ENCODE peak calls at places on chromosomes 7 and 10, in seven cellular contexts. C is HCT116, A is testis, Z is upper lobe of right lung, E is PC-9, H is colonic mucosa, P is keratinocyte. L is an unnamed sample.

GRCh38 chr10:28797904-28798371 is 120.6 kb downstream of the BAMBI start:
- DNase-seq in E (no peak), C (no peak), H (no peak), P (no peak), Z (no peak), A (no peak), L (no peak)

GRCh38 chr7:86222806-86223205 is 420.9 kb upstream of the GRM3 start:
- DNase-seq in H (no peak), C (no peak), P (no peak), Z (no peak), E (no peak), A (no peak), L (no peak)

GRCh38 chr7:6273380-6273837 is 985 bp upstream of the CYTH3 start:
- DNase-seq in H (peak; percentile 91), E (peak; percentile 51), P (no peak), A (peak; percentile 46), Z (no peak), C (no peak), L (peak; percentile 53)

GRCh38 chr7:134632937-134633540 is 13.6 kb upstream of the BPGM start:
- DNase-seq in A (peak; percentile 30), Z (no peak), H (no peak), C (peak; percentile 51), P (no peak), E (no peak), L (peak; percentile 37)

GRCh38 chr7:36810476-36810875 is 86.2 kb upstream of the AOAH start:
- DNase-seq in P (no peak), E (no peak), Z (no peak), A (no peak), C (no peak), H (no peak), L (no peak)

GRCh38 chr10:80186364-80187012 is 18.8 kb downstream of the ANXA11 start:
- DNase-seq in A (peak; percentile 43), Z (no peak), P (no peak), C (no peak), E (no peak), H (no peak), L (peak; percentile 57)

GRCh38 chr7:31633894-31634494 is 53.0 kb upstream of the PPP1R17 start:
- DNase-seq in E (peak; percentile 53), Z (no peak), A (peak; percentile 70), C (peak; percentile 34), H (peak; percentile 70), P (peak; percentile 11), L (peak; percentile 73)

GRCh38 chr7:51318886-51319579 is 2.4 kb upstream of the COBL start:
- DNase-seq in Z (no peak), P (no peak), H (peak; percentile 60), E (no peak), A (no peak), C (no peak), L (no peak)

GRCh38 chr7:36265720-36266119 is 112.7 kb downstream of the EEPD1 start:
- DNase-seq in H (no peak), C (no peak), P (no peak), Z (no peak), E (peak; percentile 31), A (no peak), L (no peak)

GRCh38 chr7:35725280-35725680 is 30.3 kb upstream of the HERPUD2 start:
- DNase-seq in C (no peak), Z (no peak), E (no peak), A (no peak), P (no peak), H (no peak), L (peak; percentile 16)

GRCh38 chr7:29812185-29812876 is 6.0 kb downstream of the WIPF3 start:
- DNase-seq in C (no peak), Z (no peak), P (no peak), E (no peak), H (no peak), A (no peak), L (no peak)

GRCh38 chr7:23012797-23013714 is 874 bp downstream of the HYCC1 start:
- DNase-seq in E (peak; percentile 40), C (no peak), A (peak; percentile 35), H (peak; percentile 29), P (no peak), Z (peak; percentile 67), L (peak; percentile 18)
- H3K4me1 ChIP-seq in E (peaks cover 11% of the 10 kb centered on the region), C (peaks cover 6% of the 10 kb centered on the region), A (peaks cover 17% of the 10 kb centered on the region), H (no peaks in the 10 kb centered on the region), P (peaks cover 27% of the 10 kb centered on the region), Z (peaks cover 28% of the 10 kb centered on the region), L (peaks cover 8% of the 10 kb centered on the region)

DNA sequence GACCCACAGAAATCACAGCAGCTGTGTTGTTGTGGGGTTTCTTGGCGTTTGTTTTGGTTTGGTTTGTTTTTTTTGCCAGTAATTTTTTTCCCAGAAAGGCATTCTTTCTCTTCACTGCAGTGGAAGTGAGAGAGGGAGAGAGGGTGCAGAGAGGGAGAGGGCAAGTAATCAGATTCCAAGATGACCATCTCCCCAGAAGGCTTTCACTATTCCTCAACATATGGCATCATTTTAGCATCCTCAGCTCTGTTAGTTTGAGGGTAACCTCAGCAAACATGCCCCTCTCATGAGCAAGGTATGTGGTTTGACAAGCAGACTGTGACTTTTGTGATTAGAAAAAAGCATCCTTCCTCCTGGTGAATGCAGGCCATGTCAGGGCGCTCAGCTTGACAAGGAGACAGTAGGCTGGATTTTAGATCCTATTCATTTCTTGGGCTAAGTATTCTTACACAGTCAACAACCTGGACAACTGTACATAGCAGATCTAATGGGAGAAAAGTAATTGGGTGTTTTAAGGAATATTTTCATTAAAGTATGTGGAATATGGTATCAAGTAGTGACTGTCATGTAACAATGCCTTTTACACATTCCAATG is 86.3 kb upstream of the PIK3CG start:
- DNase-seq in P (no peak), Z (no peak), A (no peak), H (no peak), E (no peak), C (no peak), L (no peak)
- H3K4me1 ChIP-seq in P (peaks cover 10% of the 10 kb centered on the region), Z (no peaks in the 10 kb centered on the region), A (no peaks in the 10 kb centered on the region), H (no peaks in the 10 kb centered on the region), E (peaks cover 44% of the 10 kb centered on the region), C (peaks cover 32% of the 10 kb centered on the region), L (peaks cover 3% of the 10 kb centered on the region)

GRCh38 chr10:102619281-102619981 is 24.8 kb upstream of the TRIM8 start:
- DNase-seq in P (no peak), C (no peak), Z (no peak), E (no peak), H (no peak), A (no peak), L (no peak)
- H3K4me1 ChIP-seq in P (peaks cover 14% of the 10 kb centered on the region), C (no peaks in the 10 kb centered on the region), Z (peaks cover 50% of the 10 kb centered on the region), E (no peaks in the 10 kb centered on the region), H (peaks cover 9% of the 10 kb centered on the region), A (peaks cover 36% of the 10 kb centered on the region), L (peaks cover 8% of the 10 kb centered on the region)

GRCh38 chr10:96833220-96834001 is 1.3 kb downstream of the LCOR start:
- DNase-seq in C (no peak), H (peak; percentile 53), E (no peak), Z (no peak), A (peak; percentile 24), P (no peak), L (peak; percentile 16)
- H3K4me1 ChIP-seq in C (peaks cover 16% of the 10 kb centered on the region), H (peaks cover 8% of the 10 kb centered on the region), E (peaks cover 18% of the 10 kb centered on the region), Z (peaks cover 44% of the 10 kb centered on the region), A (peaks cover 23% of the 10 kb centered on the region), P (peaks cover 23% of the 10 kb centered on the region), L (peaks cover 40% of the 10 kb centered on the region)

L was measured in body of pancreas.